ENCODE peak calls at places on chromosomes 11 and 22, in seven cellular contexts. B, R, M, C, E, H and O are unnamed samples.

GRCh38 chr22:49052023-49052538 is 775.6 kb downstream of the BRD1 start:
- DNase-seq in E (peak), C (no peak), R (no peak), B (no peak), H (no peak), M (no peak), O (no peak)

GRCh38 chr11:85663080-85663729 is 1.7 kb downstream of the CREBZF start:
- DNase-seq in B (no peak), M (no peak), R (no peak), H (no peak), E (no peak), C (no peak), O (no peak)

GRCh38 chr11:7575841-7576451 is 62.1 kb downstream of the PPFIBP2 start:
- DNase-seq in C (no peak), R (no peak), E (no peak), M (peak), B (peak), H (no peak), O (no peak)

GRCh38 chr11:67999704-68000103 is 4.2 kb downstream of the UNC93B1 start:
- DNase-seq in R (no peak), H (no peak), B (no peak), C (no peak), E (no peak), M (no peak), O (no peak)

GRCh38 chr22:49303061-49303735 is 524.5 kb downstream of the BRD1 start:
- DNase-seq in H (no peak), E (no peak), R (no peak), C (no peak), M (no peak), B (no peak), O (no peak)

GRCh38 chr11:76206327-76207081 is at the start of gene WNT11:
- DNase-seq in E (peak), B (peak), M (no peak), H (no peak), R (no peak), C (peak), O (peak)

GRCh38 chr11:3169235-3169951 is 4.3 kb upstream of the OSBPL5 start:
- DNase-seq in H (peak), E (no peak), B (peak), C (peak), M (no peak), R (peak), O (peak)

GRCh38 chr22:36806824-36807223 is 10.0 kb downstream of the PVALB start:
- DNase-seq in M (no peak), C (no peak), B (no peak), H (no peak), R (no peak), E (no peak), O (no peak)

GRCh38 chr22:24686280-24686679 is 83.3 kb downstream of the GGT1 start:
- DNase-seq in C (no peak), M (no peak), H (no peak), R (no peak), E (no peak), B (no peak), O (no peak)

GRCh38 chr11:66858939-66859685 is 2.2 kb downstream of the LRFN4 start:
- DNase-seq in R (no peak), E (no peak), H (no peak), C (no peak), M (no peak), B (no peak), O (no peak)

GRCh38 chr11:10908215-10908990 is 50.5 kb upstream of the ZBED5 start:
- DNase-seq in E (no peak), C (peak), B (peak), R (peak), M (no peak), H (peak), O (peak)

GRCh38 chr11:10118830-10119229 is 175.2 kb downstream of the SBF2 start:
- DNase-seq in M (no peak), R (no peak), B (no peak), H (no peak), E (no peak), C (no peak), O (no peak)

GRCh38 chr22:41638124-41638523 is 17.0 kb downstream of the XRCC6 start:
- DNase-seq in M (peak), B (no peak), H (no peak), E (no peak), R (no peak), C (no peak), O (no peak)

GRCh38 chr11:117171648-117172051 is 6.9 kb upstream of the SIDT2 start:
- DNase-seq in B (peak), H (peak), C (peak), M (no peak), R (no peak), E (no peak), O (no peak)

GRCh38 chr11:72764503-72764902 is 12.3 kb upstream of the ARAP1 start:
- DNase-seq in R (no peak), B (peak), M (peak), H (no peak), C (no peak), E (no peak), O (no peak)

GRCh38 chr11:74288161-74288560 is 23.3 kb downstream of the P4HA3 start:
- DNase-seq in R (peak), B (no peak), C (peak), H (peak), E (no peak), M (no peak), O (peak)

GRCh38 chr22:23282986-23283385 is 102.7 kb downstream of the BCR start:
- DNase-seq in B (no peak), M (no peak), E (no peak), C (no peak), H (no peak), R (no peak), O (no peak)

GRCh38 chr22:41687901-41688364 is 734 bp downstream of the SNU13 start:
- DNase-seq in B (peak), M (no peak), E (peak), C (peak), R (peak), H (no peak), O (peak)

GRCh38 chr11:106224172-106224571 is 146.7 kb downstream of the AASDHPPT start:
- DNase-seq in R (no peak), M (no peak), H (no peak), E (no peak), B (no peak), C (no peak), O (no peak)

GRCh38 chr22:46569848-46570695 is 32.7 kb upstream of the CELSR1 start:
- DNase-seq in C (no peak), M (no peak), E (no peak), B (no peak), R (no peak), H (no peak), O (no peak)